ENCODE peak calls at places on chromosomes 13 and 19, in four cellular contexts. P is brain microvascular endothelial cell; V is CD4-positive, CD25-positive, alpha-beta regulatory T cell; I is tibial nerve. F is an unnamed sample.

GRCh38 chr13:79869326-79869725 is 388.4 kb downstream of the NDFIP2 start:
- DNase-seq in P (peak; percentile 12), V (no peak), I (no peak), F (no peak)

GRCh38 chr13:37443538-37443937 is 155.0 kb downstream of the POSTN start:
- DNase-seq in P (peak; percentile 43), V (no peak), I (no peak), F (no peak)

GRCh38 chr19:33685541-33685940 is 63.8 kb downstream of the CHST8 start:
- DNase-seq in P (no peak), V (no peak), I (no peak), F (no peak)

GRCh38 chr13:31697290-31697689 is 42.0 kb upstream of the RXFP2 start:
- DNase-seq in P (no peak), V (no peak), I (no peak), F (no peak)

GRCh38 chr19:4064551-4065260 is 2.0 kb downstream of the ZBTB7A start:
- DNase-seq in P (no peak), V (peak; percentile 52), I (no peak), F (peak; percentile 72)

GRCh38 chr13:33003458-33004019 is 12.7 kb upstream of the KL start:
- DNase-seq in P (no peak), V (no peak), I (no peak), F (no peak)

GRCh38 chr19:47020132-47020805 is 632 bp downstream of the NPAS1 start:
- DNase-seq in P (no peak), V (no peak), I (no peak), F (no peak)

GRCh38 chr13:58955546-58956385 is 1208.0 kb downstream of the DIAPH3 start:
- DNase-seq in P (no peak), V (no peak), I (no peak), F (no peak)

GRCh38 chr13:24788538-24788937 is 24.6 kb downstream of the RNF17 start:
- DNase-seq in P (no peak), V (no peak), I (no peak), F (no peak)

GRCh38 chr13:50829896-50830295 is 13.6 kb downstream of the DLEU7 start:
- DNase-seq in P (no peak), V (no peak), I (no peak), F (no peak)

GRCh38 chr13:60583911-60584753 is 187.1 kb downstream of the TDRD3 start:
- DNase-seq in P (peak; percentile 91), V (no peak), I (peak; percentile 63), F (no peak)

GRCh38 chr19:54186934-54187381 is 2.4 kb downstream of the MBOAT7 start:
- DNase-seq in P (no peak), V (no peak), I (no peak), F (no peak)

GRCh38 chr13:23966691-23967615 is 69.7 kb upstream of the C1QTNF9B start:
- DNase-seq in P (no peak), V (peak; percentile 50), I (no peak), F (no peak)

GRCh38 chr19:12837225-12837624 is 1.1 kb upstream of the MAST1 start:
- DNase-seq in P (no peak), V (no peak), I (no peak), F (no peak)

GRCh38 chr13:63408227-63409202 is 1992.9 kb upstream of the PCDH20 start:
- DNase-seq in P (peak; percentile 33), V (no peak), I (no peak), F (no peak)

DNA sequence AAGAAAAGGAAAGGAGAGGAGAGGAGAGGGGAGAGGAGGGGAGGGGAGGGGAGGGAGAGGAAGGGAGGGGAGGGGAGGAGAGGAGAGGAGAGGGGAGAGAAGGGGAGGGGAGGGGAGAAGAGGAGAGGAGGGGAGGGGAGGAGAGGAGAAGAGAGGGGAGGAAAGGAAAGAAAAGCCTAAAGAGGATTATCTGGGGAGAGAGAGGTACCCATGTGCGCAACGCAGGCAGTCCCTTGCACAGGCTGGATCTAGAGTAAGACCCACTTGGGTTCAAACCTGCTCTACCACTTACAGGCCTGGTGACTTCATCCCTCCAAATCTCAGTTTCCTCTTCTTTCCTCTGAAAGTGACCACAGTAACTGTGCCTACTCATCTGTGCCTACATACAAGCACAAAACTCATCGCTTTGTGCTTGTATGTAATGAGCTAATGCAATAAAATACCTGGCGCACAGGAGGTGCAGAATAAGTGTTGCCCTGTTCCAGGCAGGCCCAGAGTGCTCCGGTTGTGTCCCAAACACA is 753 bp upstream of the MAP1S start:
- DNase-seq in P (no peak), V (no peak), I (no peak), F (no peak)
- H3K4me3 ChIP-seq in P (no peak overlapping the region), V (peak overlapping the region; percentile 44), I (peak overlapping the region; percentile 96), F (no peak overlapping the region)

GRCh38 chr13:114311908-114312307 is 2.4 kb upstream of the CHAMP1 start:
- DNase-seq in P (no peak), V (no peak), I (no peak), F (no peak)
- H3K4me3 ChIP-seq in P (no peak overlapping the region), V (no peak overlapping the region), I (no peak overlapping the region), F (no peak overlapping the region)

DNA sequence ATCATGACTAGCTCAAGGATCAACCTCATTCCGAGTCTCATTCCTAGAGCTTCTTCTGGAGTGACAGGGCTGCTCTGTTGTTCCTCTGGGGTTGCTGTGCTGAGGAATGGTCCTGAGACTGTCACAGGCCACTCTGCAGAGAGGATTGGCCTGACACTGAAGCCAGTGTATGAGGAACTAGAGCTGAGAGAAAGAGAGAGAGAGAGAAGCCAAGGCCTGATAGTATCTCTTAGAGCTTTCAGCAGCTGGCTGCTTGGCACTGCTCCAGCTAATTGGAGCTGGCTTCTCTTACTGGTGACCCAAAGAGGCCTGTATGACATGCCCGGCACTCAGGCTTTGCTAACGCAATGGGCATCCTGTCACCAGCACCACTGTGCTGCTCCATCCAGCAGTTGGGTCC is 73.4 kb upstream of the FLT1 start:
- DNase-seq in P (no peak), V (no peak), I (peak; percentile 34), F (peak; percentile 65)
- H3K4me3 ChIP-seq in P (no peak overlapping the region), V (no peak overlapping the region), I (no peak overlapping the region), F (no peak overlapping the region)

DNA sequence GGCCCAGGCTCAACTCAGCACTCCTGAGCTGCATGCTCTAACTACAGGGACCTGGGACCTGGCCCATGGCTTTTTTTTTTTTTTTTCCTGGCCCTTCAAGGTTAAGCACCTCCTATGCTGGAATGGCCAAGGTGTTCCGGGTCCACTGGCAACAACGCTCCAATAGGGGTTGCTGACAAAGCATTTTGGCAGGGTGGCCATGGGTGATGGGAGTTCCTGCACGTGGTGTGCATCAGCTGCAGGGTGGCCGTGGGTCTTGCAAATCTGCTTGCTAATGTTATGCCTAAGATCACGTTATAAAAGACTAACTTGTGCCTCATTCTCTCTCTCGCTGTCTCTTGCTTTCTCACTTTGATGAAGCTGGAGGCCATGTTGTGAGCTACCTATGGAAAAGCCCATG is 5.8 kb upstream of the SIGLEC7 start:
- DNase-seq in P (no peak), V (no peak), I (no peak), F (no peak)
- H3K4me3 ChIP-seq in P (no peak overlapping the region), V (no peak overlapping the region), I (no peak overlapping the region), F (no peak overlapping the region)

GRCh38 chr19:11191934-11192333 is 5.4 kb downstream of the KANK2 start:
- DNase-seq in P (no peak), V (no peak), I (no peak), F (no peak)

GRCh38 chr19:11194173-11194572 is 3.2 kb downstream of the KANK2 start:
- DNase-seq in P (no peak), V (no peak), I (no peak), F (no peak)

GRCh38 chr19:11195169-11195568 is 2.2 kb downstream of the KANK2 start:
- DNase-seq in P (no peak), V (no peak), I (no peak), F (peak; percentile 58)

GRCh38 chr19:11194657-11195056 is 2.7 kb downstream of the KANK2 start:
- DNase-seq in P (no peak), V (no peak), I (no peak), F (no peak)

DNA sequence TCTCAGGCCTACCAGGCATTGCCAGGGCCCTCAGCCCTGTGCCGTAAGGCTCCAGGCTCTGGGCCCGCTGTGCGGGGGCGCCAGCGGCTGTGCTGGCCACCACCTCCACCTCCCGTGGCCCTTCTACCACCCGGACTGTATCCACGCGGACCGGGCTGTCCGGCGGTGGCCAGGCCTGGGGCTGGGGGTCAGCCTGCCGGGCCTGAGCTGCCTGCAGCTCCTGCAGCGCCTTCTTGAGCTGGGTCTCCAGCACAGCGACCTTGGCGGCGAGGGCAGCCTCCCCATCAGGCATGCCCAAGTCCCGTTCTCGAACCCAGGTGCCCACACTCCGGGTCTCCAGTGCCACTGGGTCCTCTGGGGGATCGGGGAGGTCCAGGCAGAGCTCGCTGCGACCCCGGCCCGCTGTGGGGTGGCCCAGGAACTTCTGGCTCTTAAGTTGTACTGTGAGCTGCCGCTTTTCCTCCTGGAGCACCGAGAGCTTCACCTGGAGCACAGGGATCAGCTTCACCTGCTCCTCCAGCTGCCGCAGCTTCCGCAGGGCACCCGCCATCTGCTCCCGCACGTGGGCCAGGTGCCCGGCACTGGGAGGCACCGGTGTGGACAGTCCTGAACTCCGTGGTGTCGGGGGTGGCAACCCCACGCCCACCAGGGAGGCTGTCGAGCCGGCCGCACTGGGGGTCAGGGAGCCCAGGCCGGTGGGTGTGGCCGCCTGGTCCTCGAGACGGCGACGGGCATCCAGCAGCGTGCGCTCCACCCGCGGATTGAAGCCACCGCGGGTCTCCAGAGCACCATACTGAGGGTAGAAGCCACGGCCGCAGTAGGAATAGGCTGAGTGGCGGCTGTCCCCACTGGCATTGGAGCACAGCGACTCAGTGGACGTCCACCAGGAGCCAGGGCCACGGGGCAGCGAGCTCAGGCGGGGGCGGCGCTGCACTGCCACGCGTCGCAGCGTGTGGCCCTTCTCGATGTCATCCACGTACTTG is 4.1 kb downstream of the KANK2 start:
- DNase-seq in P (no peak), V (no peak), I (no peak), F (no peak)
- H3K4me3 ChIP-seq in P (no peak overlapping the region), V (no peak overlapping the region), I (peak overlapping the region; percentile 16), F (peak overlapping the region; percentile 79)

GRCh38 chr13:48154671-48155070 is 59.8 kb upstream of the MED4 start:
- DNase-seq in P (no peak), V (no peak), I (no peak), F (no peak)

GRCh38 chr13:48155850-48156249 is 60.9 kb upstream of the MED4 start:
- DNase-seq in P (peak; percentile 40), V (peak; percentile 84), I (no peak), F (no peak)

GRCh38 chr13:48153186-48153585 is 58.3 kb upstream of the MED4 start:
- DNase-seq in P (no peak), V (no peak), I (no peak), F (no peak)

GRCh38 chr13:48151766-48152165 is 56.9 kb upstream of the MED4 start:
- DNase-seq in P (no peak), V (no peak), I (no peak), F (no peak)

GRCh38 chr13:48151343-48151742 is 56.4 kb upstream of the MED4 start:
- DNase-seq in P (no peak), V (peak; percentile 31), I (no peak), F (no peak)
- H3K4me3 ChIP-seq in P (no peak overlapping the region), V (peak overlapping the region; percentile 54), I (no peak overlapping the region), F (no peak overlapping the region)

GRCh38 chr19:48490980-48491792 is 20.4 kb downstream of the LMTK3 start:
- DNase-seq in P (no peak), V (peak; percentile 47), I (no peak), F (peak; percentile 39)

GRCh38 chr19:48492925-48493717 is 18.5 kb downstream of the LMTK3 start:
- DNase-seq in P (peak; percentile 96), V (peak; percentile 74), I (peak; percentile 96), F (peak; percentile 96)

GRCh38 chr19:48495391-48495790 is 16.2 kb downstream of the LMTK3 start:
- DNase-seq in P (no peak), V (no peak), I (no peak), F (no peak)

GRCh38 chr19:48491793-48492123 is 19.9 kb downstream of the LMTK3 start:
- DNase-seq in P (no peak), V (no peak), I (no peak), F (no peak)

GRCh38 chr19:48493718-48494515 is 17.7 kb downstream of the LMTK3 start:
- DNase-seq in P (no peak), V (no peak), I (no peak), F (no peak)
- H3K4me3 ChIP-seq in P (peak overlapping the region; percentile 60), V (no peak overlapping the region), I (peak overlapping the region; percentile 60), F (peak overlapping the region; percentile 65)

GRCh38 chr13:41017153-41017552 is 2.0 kb downstream of the ELF1 start:
- DNase-seq in P (no peak), V (peak; percentile 34), I (no peak), F (no peak)
- H3K4me3 ChIP-seq in P (no peak overlapping the region), V (peak overlapping the region; percentile 99), I (peak overlapping the region; percentile 31), F (peak overlapping the region; percentile 38)

F was measured in heart left ventricle.